ENCODE peak calls at places on chromosome 18, in five cellular contexts. One of them, this sample, is unnamed.

GRCh38 chr18:9648431-9649163 is 34.2 kb upstream of the PPP4R1 start:
- DNase-seq in NT2/D1: no peak
- DNase-seq in fibroblast of lung: no peak
- DNase-seq in esophagus squamous epithelium: no peak
- DNase-seq in mucosa of descending colon: no peak
- DNase-seq in this sample: no peak

GRCh38 chr18:13416208-13416607 is 197.6 kb downstream of the LDLRAD4 start:
- DNase-seq in NT2/D1: no peak
- DNase-seq in fibroblast of lung: no peak
- DNase-seq in esophagus squamous epithelium: no peak
- DNase-seq in mucosa of descending colon: no peak
- DNase-seq in this sample: no peak

GRCh38 chr18:58590231-58590630 is 38.7 kb downstream of the ALPK2 start:
- DNase-seq in NT2/D1: no peak
- DNase-seq in fibroblast of lung: no peak
- DNase-seq in esophagus squamous epithelium: no peak
- DNase-seq in mucosa of descending colon: no peak
- DNase-seq in this sample: no peak

GRCh38 chr18:47149457-47150028 is 757 bp downstream of the HDHD2 start:
- DNase-seq in NT2/D1: no peak
- DNase-seq in fibroblast of lung: no peak
- DNase-seq in esophagus squamous epithelium: no peak
- DNase-seq in mucosa of descending colon: peak; percentile 13
- DNase-seq in this sample: no peak

GRCh38 chr18:28176933-28177827 is at the start of gene CDH2:
- DNase-seq in NT2/D1: peak; percentile 30
- DNase-seq in fibroblast of lung: peak; percentile 71
- DNase-seq in esophagus squamous epithelium: no peak
- DNase-seq in mucosa of descending colon: no peak
- DNase-seq in this sample: peak; percentile 13

GRCh38 chr18:63523660-63524059 is 18.5 kb upstream of the SERPINB12 start:
- DNase-seq in NT2/D1: no peak
- DNase-seq in fibroblast of lung: no peak
- DNase-seq in esophagus squamous epithelium: no peak
- DNase-seq in mucosa of descending colon: no peak
- DNase-seq in this sample: no peak

GRCh38 chr18:41966943-41967342 is 11.9 kb downstream of the PIK3C3 start:
- DNase-seq in NT2/D1: no peak
- DNase-seq in fibroblast of lung: no peak
- DNase-seq in esophagus squamous epithelium: no peak
- DNase-seq in mucosa of descending colon: no peak
- DNase-seq in this sample: no peak

GRCh38 chr18:58856881-58857280 is 7.8 kb upstream of the ZNF532 start:
- DNase-seq in NT2/D1: no peak
- DNase-seq in fibroblast of lung: peak; percentile 60
- DNase-seq in esophagus squamous epithelium: no peak
- DNase-seq in mucosa of descending colon: no peak
- DNase-seq in this sample: no peak

GRCh38 chr18:13003466-13003896 is 12.3 kb downstream of the CEP192 start:
- DNase-seq in NT2/D1: peak; percentile 56
- DNase-seq in fibroblast of lung: peak; percentile 67
- DNase-seq in esophagus squamous epithelium: no peak
- DNase-seq in mucosa of descending colon: peak; percentile 43
- DNase-seq in this sample: no peak

GRCh38 chr18:67318651-67319050 is 197.9 kb downstream of the DSEL start:
- DNase-seq in NT2/D1: no peak
- DNase-seq in fibroblast of lung: peak; percentile 9
- DNase-seq in esophagus squamous epithelium: no peak
- DNase-seq in mucosa of descending colon: no peak
- DNase-seq in this sample: no peak
- H3K4me1 ChIP-seq in NT2/D1: no peaks in the 10 kb centered on the region
- H3K4me1 ChIP-seq in fibroblast of lung: no peaks in the 10 kb centered on the region
- H3K4me1 ChIP-seq in esophagus squamous epithelium: no peaks in the 10 kb centered on the region
- H3K4me1 ChIP-seq in mucosa of descending colon: no peaks in the 10 kb centered on the region
- H3K4me1 ChIP-seq in this sample: no peaks in the 10 kb centered on the region

GRCh38 chr18:36693931-36694661 is 134.7 kb downstream of the TPGS2 start:
- DNase-seq in NT2/D1: no peak
- DNase-seq in fibroblast of lung: no peak
- DNase-seq in esophagus squamous epithelium: no peak
- DNase-seq in mucosa of descending colon: peak; percentile 16
- DNase-seq in this sample: peak; percentile 12
- H3K4me1 ChIP-seq in NT2/D1: no peaks in the 10 kb centered on the region
- H3K4me1 ChIP-seq in fibroblast of lung: peaks cover 7% of the 10 kb centered on the region
- H3K4me1 ChIP-seq in esophagus squamous epithelium: peaks cover 25% of the 10 kb centered on the region
- H3K4me1 ChIP-seq in mucosa of descending colon: no peaks in the 10 kb centered on the region
- H3K4me1 ChIP-seq in this sample: no peaks in the 10 kb centered on the region

GRCh38 chr18:7616661-7617060 is 49.5 kb downstream of the PTPRM start:
- DNase-seq in NT2/D1: no peak
- DNase-seq in fibroblast of lung: no peak
- DNase-seq in esophagus squamous epithelium: no peak
- DNase-seq in mucosa of descending colon: peak; percentile 38
- DNase-seq in this sample: peak; percentile 34

GRCh38 chr18:7614030-7614429 is 46.9 kb downstream of the PTPRM start:
- DNase-seq in NT2/D1: no peak
- DNase-seq in fibroblast of lung: no peak
- DNase-seq in esophagus squamous epithelium: no peak
- DNase-seq in mucosa of descending colon: no peak
- DNase-seq in this sample: no peak

GRCh38 chr18:7617738-7618422 is 50.8 kb downstream of the PTPRM start:
- DNase-seq in NT2/D1: no peak
- DNase-seq in fibroblast of lung: peak; percentile 58
- DNase-seq in esophagus squamous epithelium: no peak
- DNase-seq in mucosa of descending colon: peak; percentile 70
- DNase-seq in this sample: peak; percentile 30

GRCh38 chr18:7618821-7619410 is 51.8 kb downstream of the PTPRM start:
- DNase-seq in NT2/D1: no peak
- DNase-seq in fibroblast of lung: no peak
- DNase-seq in esophagus squamous epithelium: no peak
- DNase-seq in mucosa of descending colon: no peak
- DNase-seq in this sample: no peak

DNA sequence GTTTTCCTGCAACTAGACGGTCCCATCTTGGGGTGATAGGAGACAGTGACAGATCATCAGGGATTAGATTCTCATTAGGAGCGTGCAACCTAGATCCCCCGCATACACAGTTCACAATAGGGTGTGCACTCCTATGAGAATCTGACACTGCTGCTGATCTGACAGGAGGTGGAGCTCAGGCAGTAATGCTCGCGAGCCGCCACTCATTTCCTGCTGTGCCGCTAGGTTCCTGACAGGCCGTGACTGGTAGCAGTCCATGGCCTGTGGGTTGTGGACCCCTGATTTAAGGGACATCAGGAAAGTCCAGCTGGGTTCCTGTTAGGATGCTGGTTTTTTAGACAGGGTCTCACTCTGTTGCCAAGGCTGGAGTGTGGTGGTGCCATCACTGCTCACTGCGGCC is 48.7 kb downstream of the PTPRM start:
- DNase-seq in NT2/D1: no peak
- DNase-seq in fibroblast of lung: no peak
- DNase-seq in esophagus squamous epithelium: no peak
- DNase-seq in mucosa of descending colon: no peak
- DNase-seq in this sample: no peak
- H3K4me1 ChIP-seq in NT2/D1: no peaks in the 10 kb centered on the region
- H3K4me1 ChIP-seq in fibroblast of lung: no peaks in the 10 kb centered on the region
- H3K4me1 ChIP-seq in esophagus squamous epithelium: peaks cover 52% of the 10 kb centered on the region
- H3K4me1 ChIP-seq in mucosa of descending colon: peaks cover 4% of the 10 kb centered on the region
- H3K4me1 ChIP-seq in this sample: peaks cover 30% of the 10 kb centered on the region

GRCh38 chr18:79792988-79793355 is 4.8 kb upstream of the KCNG2 start:
- DNase-seq in NT2/D1: no peak
- DNase-seq in fibroblast of lung: no peak
- DNase-seq in esophagus squamous epithelium: no peak
- DNase-seq in mucosa of descending colon: no peak
- DNase-seq in this sample: no peak
- H3K4me1 ChIP-seq in NT2/D1: peaks cover 14% of the 10 kb centered on the region
- H3K4me1 ChIP-seq in fibroblast of lung: peaks cover 24% of the 10 kb centered on the region
- H3K4me1 ChIP-seq in esophagus squamous epithelium: peaks cover 36% of the 10 kb centered on the region
- H3K4me1 ChIP-seq in mucosa of descending colon: peaks cover 2% of the 10 kb centered on the region
- H3K4me1 ChIP-seq in this sample: peaks cover 25% of the 10 kb centered on the region

GRCh38 chr18:55414475-55414874 is 173.5 kb downstream of the TCF4 start:
- DNase-seq in NT2/D1: no peak
- DNase-seq in fibroblast of lung: no peak
- DNase-seq in esophagus squamous epithelium: no peak
- DNase-seq in mucosa of descending colon: no peak
- DNase-seq in this sample: no peak
- H3K4me1 ChIP-seq in NT2/D1: no peaks in the 10 kb centered on the region
- H3K4me1 ChIP-seq in fibroblast of lung: no peaks in the 10 kb centered on the region
- H3K4me1 ChIP-seq in esophagus squamous epithelium: peaks cover 48% of the 10 kb centered on the region
- H3K4me1 ChIP-seq in mucosa of descending colon: no peaks in the 10 kb centered on the region
- H3K4me1 ChIP-seq in this sample: no peaks in the 10 kb centered on the region